ENCODE peak calls at places on chromosomes 5 and 9, in six cellular contexts. B, A, R, T, U and Y are unnamed samples.

GRCh38 chr9:87882627-87883026 is at the start of gene SPATA31E1:
- DNase-seq in B (no peak), A (no peak), R (no peak), T (no peak), U (no peak), Y (peak; percentile 38)

GRCh38 chr9:83628540-83628939 is 5.6 kb downstream of the IDNK start:
- DNase-seq in B (no peak), A (no peak), R (no peak), T (no peak), U (no peak), Y (no peak)

GRCh38 chr5:59772206-59772605 is 121.3 kb downstream of the PDE4D start:
- DNase-seq in B (no peak), A (no peak), R (no peak), T (no peak), U (no peak), Y (no peak)

GRCh38 chr5:179345429-179346321 is at the start of gene ADAMTS2:
- DNase-seq in B (no peak), A (no peak), R (peak; percentile 79), T (no peak), U (no peak), Y (peak; percentile 65)

GRCh38 chr5:135569755-135570452 is 8.9 kb downstream of the CXCL14 start:
- DNase-seq in B (peak; percentile 51), A (peak; percentile 27), R (peak; percentile 55), T (no peak), U (peak; percentile 29), Y (peak; percentile 75)

GRCh38 chr5:137735531-137736284 is at the start of gene KLHL3:
- DNase-seq in B (no peak), A (peak; percentile 13), R (no peak), T (peak; percentile 76), U (peak; percentile 81), Y (peak; percentile 89)

GRCh38 chr5:118891252-118891651 is 97.1 kb downstream of the DTWD2 start:
- DNase-seq in B (no peak), A (no peak), R (no peak), T (no peak), U (no peak), Y (no peak)

GRCh38 chr5:83209963-83210362 is 132.6 kb downstream of the XRCC4 start:
- DNase-seq in B (no peak), A (no peak), R (no peak), T (no peak), U (peak; percentile 38), Y (no peak)

GRCh38 chr5:6235726-6236125 is 142.6 kb downstream of the MED10 start:
- DNase-seq in B (no peak), A (no peak), R (no peak), T (no peak), U (no peak), Y (no peak)

GRCh38 chr5:58317009-58317408 is 142.9 kb downstream of the PLK2 start:
- DNase-seq in B (no peak), A (no peak), R (no peak), T (no peak), U (peak; percentile 66), Y (no peak)

GRCh38 chr5:37803487-37803886 is 36.4 kb downstream of the GDNF start:
- DNase-seq in B (no peak), A (no peak), R (no peak), T (no peak), U (no peak), Y (no peak)

GRCh38 chr9:106771618-106772017 is 91.3 kb upstream of the ZNF462 start:
- DNase-seq in B (no peak), A (no peak), R (no peak), T (no peak), U (no peak), Y (no peak)

GRCh38 chr9:113572076-113572861 is 108.7 kb downstream of the RGS3 start:
- DNase-seq in B (no peak), A (no peak), R (peak; percentile 53), T (no peak), U (no peak), Y (no peak)

GRCh38 chr5:122354293-122354692 is 42.3 kb downstream of the SNCAIP start:
- DNase-seq in B (no peak), A (no peak), R (no peak), T (peak; percentile 13), U (peak; percentile 19), Y (peak; percentile 34)

GRCh38 chr5:17305964-17306725 is 88.7 kb downstream of the BASP1 start:
- DNase-seq in B (peak; percentile 99), A (peak; percentile 9), R (no peak), T (no peak), U (peak; percentile 63), Y (no peak)

GRCh38 chr5:170597109-170597741 is 93.4 kb downstream of the KCNIP1 start:
- DNase-seq in B (peak; percentile 15), A (no peak), R (no peak), T (no peak), U (no peak), Y (no peak)

GRCh38 chr5:80031109-80031508 is 4.0 kb upstream of the THBS4 start:
- DNase-seq in B (no peak), A (no peak), R (no peak), T (no peak), U (no peak), Y (no peak)

GRCh38 chr5:83987513-83988292 is 267.0 kb upstream of the HAPLN1 start:
- DNase-seq in B (no peak), A (no peak), R (no peak), T (no peak), U (peak; percentile 72), Y (no peak)

GRCh38 chr5:120564013-120564412 is 99.9 kb downstream of the PRR16 start:
- DNase-seq in B (no peak), A (no peak), R (no peak), T (no peak), U (no peak), Y (peak; percentile 13)

GRCh38 chr9:102038006-102038405 is 299.6 kb upstream of the GRIN3A start:
- DNase-seq in B (no peak), A (no peak), R (no peak), T (no peak), U (no peak), Y (no peak)

GRCh38 chr5:176986280-176986679 is 20.3 kb downstream of the UIMC1 start:
- DNase-seq in B (no peak), A (no peak), R (no peak), T (no peak), U (no peak), Y (no peak)

GRCh38 chr9:108040783-108041182 is 551.2 kb upstream of the KLF4 start:
- DNase-seq in B (peak; percentile 26), A (no peak), R (peak; percentile 37), T (no peak), U (no peak), Y (no peak)

GRCh38 chr5:171601266-171601881 is 181.9 kb downstream of the FGF18 start:
- DNase-seq in B (no peak), A (no peak), R (no peak), T (no peak), U (peak; percentile 42), Y (no peak)

GRCh38 chr5:37272564-37272963 is 23.4 kb upstream of the CPLANE1 start:
- DNase-seq in B (peak; percentile 88), A (no peak), R (no peak), T (no peak), U (no peak), Y (peak; percentile 17)

GRCh38 chr9:26159575-26160392 is 481.5 kb upstream of the TUSC1 start:
- DNase-seq in B (no peak), A (no peak), R (no peak), T (no peak), U (no peak), Y (no peak)

GRCh38 chr9:68714416-68715180 is 9.6 kb downstream of the PIP5K1B start:
- DNase-seq in B (no peak), A (no peak), R (no peak), T (no peak), U (no peak), Y (no peak)

GRCh38 chr5:103667068-103667467 is 104.5 kb upstream of the NUDT12 start:
- DNase-seq in B (peak; percentile 19), A (no peak), R (no peak), T (no peak), U (peak; percentile 80), Y (no peak)

GRCh38 chr5:69491838-69492390 is 676 bp upstream of the OCLN start:
- DNase-seq in B (no peak), A (no peak), R (no peak), T (no peak), U (no peak), Y (no peak)

GRCh38 chr5:69494481-69494880 is 1.9 kb downstream of the OCLN start:
- DNase-seq in B (no peak), A (no peak), R (no peak), T (no peak), U (no peak), Y (no peak)

GRCh38 chr5:69491027-69491426 is 1.6 kb upstream of the OCLN start:
- DNase-seq in B (no peak), A (no peak), R (no peak), T (no peak), U (no peak), Y (no peak)

GRCh38 chr5:69492391-69493234 is at the start of gene OCLN:
- DNase-seq in B (peak; percentile 79), A (peak; percentile 78), R (no peak), T (peak; percentile 74), U (peak; percentile 77), Y (peak; percentile 93)

GRCh38 chr5:69493235-69493925 is 790 bp downstream of the OCLN start:
- DNase-seq in B (peak; percentile 51), A (no peak), R (no peak), T (no peak), U (peak; percentile 44), Y (peak; percentile 47)
- TF ChIP-seq JUN in B (no peak), A (no peak), R (no peak), T (no peak), U (no peak), Y (no peak)

DNA sequence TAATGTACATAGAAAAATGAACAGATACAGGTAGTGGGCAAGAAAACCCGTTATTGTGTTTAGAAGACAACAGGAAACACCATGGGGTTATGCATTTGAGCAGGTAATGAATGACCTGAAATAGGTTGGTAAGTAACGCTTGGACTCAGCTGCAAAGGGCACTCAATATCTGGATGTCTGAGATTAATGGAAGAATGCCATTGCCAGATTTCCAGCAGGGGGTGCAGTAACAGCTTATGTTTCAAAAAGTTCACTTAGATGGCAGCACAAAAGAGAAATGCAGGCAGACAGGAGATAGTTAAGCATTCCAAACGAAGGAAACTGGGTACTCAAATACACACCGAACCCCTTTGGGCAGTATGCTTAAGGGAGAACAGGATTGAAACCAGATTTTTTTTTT is 285.5 kb upstream of the VLDLR start:
- DNase-seq in B (peak; percentile 17), A (no peak), R (no peak), T (no peak), U (peak; percentile 8), Y (no peak)
- TF ChIP-seq JUN in B (no peak), A (no peak), R (no peak), T (no peak), U (no peak), Y (no peak)

GRCh38 chr9:109456811-109457210 is 41.3 kb downstream of the PTPN3 start:
- DNase-seq in B (no peak), A (no peak), R (no peak), T (no peak), U (no peak), Y (no peak)
- TF ChIP-seq JUN in B (no peak), A (no peak), R (no peak), T (no peak), U (no peak), Y (no peak)

DNA sequence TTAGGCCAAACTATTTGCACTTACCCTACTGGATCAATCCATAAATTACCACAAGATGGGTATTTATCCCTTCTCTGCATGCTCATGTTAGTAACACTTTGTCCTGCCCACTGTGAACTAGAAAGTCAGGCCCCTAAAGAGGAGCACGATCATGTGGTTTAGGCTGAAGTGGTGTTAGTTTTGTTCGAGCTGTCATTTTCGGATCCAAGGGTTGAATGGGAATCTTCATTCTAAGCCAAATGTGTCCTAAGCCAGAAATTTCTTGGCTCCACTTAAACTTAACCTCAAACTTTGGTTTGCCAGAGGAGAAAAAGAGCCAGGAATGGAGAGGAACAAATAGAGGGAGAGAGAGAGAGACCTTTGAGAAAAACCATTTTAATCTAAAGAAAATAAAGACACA is 837.7 kb upstream of the ZNF608 start:
- DNase-seq in B (no peak), A (no peak), R (no peak), T (no peak), U (no peak), Y (no peak)
- TF ChIP-seq JUN in B (no peak), A (no peak), R (no peak), T (no peak), U (no peak), Y (no peak)